ENCODE peak calls at places on chromosomes 4 and X, in five cellular contexts. One of them, this sample, is unnamed.

GRCh38 chr4:39435875-39436563 is 22.7 kb downstream of the RPL9 start:
- DNase-seq in AG04450: no peak
- DNase-seq in smooth muscle cell of the brain vasculature: no peak
- DNase-seq in NCI-H1092: no peak
- DNase-seq in activated naive CD4-positive, alpha-beta T cell treated with anti-CD3 and anti-CD28 coated beads, Interleukin-2, amount 10 ng/mL, durations not matched to agents 7 days and 5 days: no peak
- DNase-seq in this sample: no peak

GRCh38 chr4:173520921-173521473 is 9.0 kb downstream of the HAND2 start:
- DNase-seq in smooth muscle cell of the brain vasculature: no peak
- DNase-seq in activated naive CD4-positive, alpha-beta T cell treated with anti-CD3 and anti-CD28 coated beads, Interleukin-2, amount 10 ng/mL, durations not matched to agents 7 days and 5 days: no peak
- DNase-seq in NCI-H1092: no peak
- DNase-seq in AG04450: no peak
- DNase-seq in this sample: no peak

GRCh38 chrX:1212532-1212931 is at the start of gene CRLF2:
- DNase-seq in activated naive CD4-positive, alpha-beta T cell treated with anti-CD3 and anti-CD28 coated beads, Interleukin-2, amount 10 ng/mL, durations not matched to agents 7 days and 5 days: peak
- DNase-seq in NCI-H1092: no peak
- DNase-seq in AG04450: no peak
- DNase-seq in smooth muscle cell of the brain vasculature: no peak
- DNase-seq in this sample: no peak

GRCh38 chr4:145680902-145681301 is 956 bp downstream of the C4orf51 start:
- DNase-seq in AG04450: no peak
- DNase-seq in activated naive CD4-positive, alpha-beta T cell treated with anti-CD3 and anti-CD28 coated beads, Interleukin-2, amount 10 ng/mL, durations not matched to agents 7 days and 5 days: no peak
- DNase-seq in smooth muscle cell of the brain vasculature: no peak
- DNase-seq in NCI-H1092: no peak
- DNase-seq in this sample: no peak

GRCh38 chr4:167234388-167234881 is at the start of gene SPOCK3:
- DNase-seq in AG04450: no peak
- DNase-seq in smooth muscle cell of the brain vasculature: no peak
- DNase-seq in NCI-H1092: no peak
- DNase-seq in activated naive CD4-positive, alpha-beta T cell treated with anti-CD3 and anti-CD28 coated beads, Interleukin-2, amount 10 ng/mL, durations not matched to agents 7 days and 5 days: peak
- DNase-seq in this sample: no peak

GRCh38 chr4:88244821-88245579 is 39.4 kb downstream of the PPM1K start:
- DNase-seq in AG04450: no peak
- DNase-seq in activated naive CD4-positive, alpha-beta T cell treated with anti-CD3 and anti-CD28 coated beads, Interleukin-2, amount 10 ng/mL, durations not matched to agents 7 days and 5 days: peak
- DNase-seq in NCI-H1092: no peak
- DNase-seq in smooth muscle cell of the brain vasculature: no peak
- DNase-seq in this sample: peak

GRCh38 chr4:26753642-26754041 is 107.0 kb upstream of the STIM2 start:
- DNase-seq in NCI-H1092: no peak
- DNase-seq in AG04450: peak
- DNase-seq in smooth muscle cell of the brain vasculature: no peak
- DNase-seq in activated naive CD4-positive, alpha-beta T cell treated with anti-CD3 and anti-CD28 coated beads, Interleukin-2, amount 10 ng/mL, durations not matched to agents 7 days and 5 days: no peak
- DNase-seq in this sample: no peak

GRCh38 chrX:134604701-134605271 is 53.5 kb downstream of the PLAC1 start:
- DNase-seq in AG04450: no peak
- DNase-seq in NCI-H1092: peak
- DNase-seq in activated naive CD4-positive, alpha-beta T cell treated with anti-CD3 and anti-CD28 coated beads, Interleukin-2, amount 10 ng/mL, durations not matched to agents 7 days and 5 days: no peak
- DNase-seq in smooth muscle cell of the brain vasculature: no peak
- DNase-seq in this sample: no peak

GRCh38 chrX:53594354-53594753 is 92.2 kb downstream of the HUWE1 start:
- DNase-seq in NCI-H1092: no peak
- DNase-seq in smooth muscle cell of the brain vasculature: peak
- DNase-seq in AG04450: peak
- DNase-seq in activated naive CD4-positive, alpha-beta T cell treated with anti-CD3 and anti-CD28 coated beads, Interleukin-2, amount 10 ng/mL, durations not matched to agents 7 days and 5 days: no peak
- DNase-seq in this sample: no peak

GRCh38 chr4:177349191-177349590 is 39.5 kb downstream of the NEIL3 start:
- DNase-seq in activated naive CD4-positive, alpha-beta T cell treated with anti-CD3 and anti-CD28 coated beads, Interleukin-2, amount 10 ng/mL, durations not matched to agents 7 days and 5 days: no peak
- DNase-seq in NCI-H1092: no peak
- DNase-seq in AG04450: no peak
- DNase-seq in smooth muscle cell of the brain vasculature: no peak
- DNase-seq in this sample: no peak

GRCh38 chr4:145216532-145216931 is 36.1 kb upstream of the OTUD4 start:
- DNase-seq in AG04450: no peak
- DNase-seq in activated naive CD4-positive, alpha-beta T cell treated with anti-CD3 and anti-CD28 coated beads, Interleukin-2, amount 10 ng/mL, durations not matched to agents 7 days and 5 days: no peak
- DNase-seq in NCI-H1092: no peak
- DNase-seq in smooth muscle cell of the brain vasculature: peak
- DNase-seq in this sample: no peak

GRCh38 chr4:107210450-107211239 is 174.5 kb upstream of the DKK2 start:
- DNase-seq in AG04450: no peak
- DNase-seq in activated naive CD4-positive, alpha-beta T cell treated with anti-CD3 and anti-CD28 coated beads, Interleukin-2, amount 10 ng/mL, durations not matched to agents 7 days and 5 days: no peak
- DNase-seq in smooth muscle cell of the brain vasculature: no peak
- DNase-seq in NCI-H1092: no peak
- DNase-seq in this sample: no peak

This sample was measured in CD8-positive, alpha-beta memory T cell.